ENCODE peak calls at places on chromosomes 12 and 14, in eight cellular contexts. P, V, A, D, T, L, B and I are unnamed samples.

GRCh38 chr12:101501410-101502045 is 26.4 kb downstream of the SPIC start:
- DNase-seq in P (no peak), V (no peak), A (no peak), D (no peak), T (no peak), L (no peak), B (no peak), I (no peak)

GRCh38 chr14:77105118-77105517 is 7.1 kb downstream of the CIPC start:
- DNase-seq in P (no peak), V (no peak), A (no peak), D (no peak), T (peak), L (no peak), B (no peak), I (no peak)

GRCh38 chr12:48454675-48455074 is 17.7 kb upstream of the ANP32D start:
- DNase-seq in P (no peak), V (no peak), A (no peak), D (no peak), T (peak), L (peak), B (no peak), I (no peak)

GRCh38 chr12:53076461-53076860 is 2.7 kb downstream of the SPRYD3 start:
- DNase-seq in P (no peak), V (no peak), A (no peak), D (no peak), T (no peak), L (no peak), B (no peak), I (no peak)

GRCh38 chr12:26226629-26227375 is 31.4 kb downstream of the SSPN start:
- DNase-seq in P (peak), V (peak), A (peak), D (peak), T (peak), L (no peak), B (peak), I (peak)

GRCh38 chr12:95412826-95413311 is 61.1 kb upstream of the METAP2 start:
- DNase-seq in P (no peak), V (no peak), A (no peak), D (no peak), T (no peak), L (no peak), B (no peak), I (no peak)

GRCh38 chr14:75518625-75519024 is 3.6 kb upstream of the BATF start:
- DNase-seq in P (peak), V (no peak), A (no peak), D (no peak), T (peak), L (peak), B (no peak), I (peak)

GRCh38 chr12:563250-563781 is 99.9 kb downstream of the NINJ2 start:
- DNase-seq in P (no peak), V (no peak), A (no peak), D (no peak), T (no peak), L (no peak), B (no peak), I (no peak)

GRCh38 chr12:20376984-20377383 is 8.6 kb downstream of the PDE3A start:
- DNase-seq in P (no peak), V (no peak), A (no peak), D (no peak), T (no peak), L (peak), B (no peak), I (no peak)

GRCh38 chr14:74260525-74261233 is 21.4 kb downstream of the VSX2 start:
- DNase-seq in P (no peak), V (no peak), A (no peak), D (no peak), T (no peak), L (no peak), B (no peak), I (no peak)

GRCh38 chr14:65211341-65211987 is 109.1 kb upstream of the MAX start:
- DNase-seq in P (no peak), V (no peak), A (no peak), D (no peak), T (no peak), L (no peak), B (no peak), I (no peak)

GRCh38 chr12:71594214-71594948 is 69.3 kb downstream of the ZFC3H1 start:
- DNase-seq in P (no peak), V (no peak), A (no peak), D (no peak), T (no peak), L (no peak), B (no peak), I (no peak)

DNA sequence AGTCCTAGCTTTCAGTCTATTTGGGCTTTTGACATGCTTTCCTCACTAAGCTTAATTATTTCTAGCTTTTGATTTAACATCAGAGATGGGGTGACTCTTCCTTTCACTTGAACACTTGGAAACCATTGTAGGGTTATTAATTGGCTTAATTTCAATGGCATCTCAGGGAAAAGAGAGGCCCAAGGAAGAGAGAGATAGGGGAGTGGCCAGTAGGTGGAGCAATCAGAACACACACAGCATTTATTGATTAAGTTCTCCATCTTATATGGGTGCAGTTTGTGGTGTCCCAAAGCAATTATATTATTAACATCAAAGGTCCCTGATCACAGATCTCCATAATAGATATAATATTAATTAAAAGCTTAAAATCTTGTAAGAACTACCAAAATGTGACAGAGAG is 1466.1 kb upstream of the SEL1L start:
- DNase-seq in P (peak), V (no peak), A (no peak), D (no peak), T (peak), L (no peak), B (no peak), I (no peak)
- TF ChIP-seq CTCF in P (peak), V (no peak), A (peak), D (peak), T (peak), L (peak), B (peak), I (no peak)

GRCh38 chr12:2623472-2623871 is 171.3 kb upstream of the FKBP4 start:
- DNase-seq in P (no peak), V (no peak), A (no peak), D (no peak), T (no peak), L (no peak), B (no peak), I (no peak)

GRCh38 chr12:2622460-2622859 is 172.3 kb upstream of the FKBP4 start:
- DNase-seq in P (no peak), V (no peak), A (no peak), D (no peak), T (no peak), L (no peak), B (no peak), I (no peak)

GRCh38 chr12:2627343-2628191 is 167.2 kb upstream of the FKBP4 start:
- DNase-seq in P (no peak), V (no peak), A (no peak), D (no peak), T (no peak), L (peak), B (peak), I (no peak)

GRCh38 chr12:2625267-2625666 is 169.5 kb upstream of the FKBP4 start:
- DNase-seq in P (peak), V (no peak), A (no peak), D (no peak), T (no peak), L (no peak), B (no peak), I (no peak)

GRCh38 chr12:2624543-2625266 is 170.1 kb upstream of the FKBP4 start:
- DNase-seq in P (peak), V (no peak), A (peak), D (no peak), T (peak), L (peak), B (peak), I (no peak)
- TF ChIP-seq CTCF in P (peak), V (no peak), A (peak), D (peak), T (peak), L (peak), B (peak), I (no peak)

DNA sequence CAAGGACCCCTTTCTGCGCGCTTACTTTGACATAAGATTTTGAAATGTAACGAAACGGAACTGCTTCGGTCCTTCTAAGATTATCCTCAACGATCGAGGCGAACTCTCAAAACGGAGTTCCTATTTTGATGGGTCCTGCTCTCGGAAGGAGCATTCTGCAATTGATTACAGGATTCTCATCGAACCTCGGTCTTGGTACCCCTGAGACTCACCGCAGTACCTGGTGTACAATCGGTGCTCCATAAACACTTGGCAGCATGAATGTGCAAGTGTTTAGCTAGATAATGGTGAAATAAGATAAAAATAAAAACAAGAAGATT is 530 bp upstream of the NEMF start:
- DNase-seq in P (no peak), V (no peak), A (no peak), D (no peak), T (no peak), L (no peak), B (no peak), I (no peak)
- TF ChIP-seq CTCF in P (no peak), V (no peak), A (no peak), D (peak), T (no peak), L (peak), B (peak), I (no peak)

GRCh38 chr14:45990252-45990651 is 661.3 kb downstream of the RPL10L start:
- DNase-seq in P (no peak), V (no peak), A (no peak), D (no peak), T (peak), L (peak), B (no peak), I (no peak)
- TF ChIP-seq CTCF in P (peak), V (peak), A (peak), D (peak), T (peak), L (peak), B (peak), I (no peak)

GRCh38 chr12:8770499-8770898 is 51.9 kb upstream of the A2ML1 start:
- DNase-seq in P (no peak), V (no peak), A (no peak), D (no peak), T (no peak), L (no peak), B (no peak), I (no peak)

GRCh38 chr12:8773456-8773855 is 49.0 kb upstream of the A2ML1 start:
- DNase-seq in P (no peak), V (no peak), A (no peak), D (no peak), T (no peak), L (no peak), B (peak), I (no peak)

DNA sequence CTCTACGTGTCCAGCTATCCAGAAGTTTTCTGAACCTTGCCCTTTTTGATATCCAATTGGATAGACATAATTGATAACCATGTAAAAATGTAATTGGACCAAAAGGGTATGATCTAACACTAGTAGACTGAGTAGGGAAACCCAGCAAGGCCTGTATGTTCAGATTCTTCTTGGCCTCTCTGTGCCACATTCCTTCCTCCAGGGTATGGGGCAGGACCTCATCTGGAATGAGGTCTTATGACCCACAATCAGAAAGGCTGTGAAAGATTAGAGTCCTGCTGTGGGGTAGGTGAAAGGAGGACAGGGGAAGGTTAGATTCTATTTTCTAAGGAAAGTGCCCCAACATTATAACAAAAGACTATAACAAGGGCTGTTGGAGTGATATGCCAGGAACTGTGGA is 51.3 kb upstream of the A2ML1 start:
- DNase-seq in P (no peak), V (no peak), A (no peak), D (no peak), T (no peak), L (no peak), B (no peak), I (no peak)
- TF ChIP-seq CTCF in P (no peak), V (no peak), A (no peak), D (no peak), T (no peak), L (no peak), B (no peak), I (no peak)

DNA sequence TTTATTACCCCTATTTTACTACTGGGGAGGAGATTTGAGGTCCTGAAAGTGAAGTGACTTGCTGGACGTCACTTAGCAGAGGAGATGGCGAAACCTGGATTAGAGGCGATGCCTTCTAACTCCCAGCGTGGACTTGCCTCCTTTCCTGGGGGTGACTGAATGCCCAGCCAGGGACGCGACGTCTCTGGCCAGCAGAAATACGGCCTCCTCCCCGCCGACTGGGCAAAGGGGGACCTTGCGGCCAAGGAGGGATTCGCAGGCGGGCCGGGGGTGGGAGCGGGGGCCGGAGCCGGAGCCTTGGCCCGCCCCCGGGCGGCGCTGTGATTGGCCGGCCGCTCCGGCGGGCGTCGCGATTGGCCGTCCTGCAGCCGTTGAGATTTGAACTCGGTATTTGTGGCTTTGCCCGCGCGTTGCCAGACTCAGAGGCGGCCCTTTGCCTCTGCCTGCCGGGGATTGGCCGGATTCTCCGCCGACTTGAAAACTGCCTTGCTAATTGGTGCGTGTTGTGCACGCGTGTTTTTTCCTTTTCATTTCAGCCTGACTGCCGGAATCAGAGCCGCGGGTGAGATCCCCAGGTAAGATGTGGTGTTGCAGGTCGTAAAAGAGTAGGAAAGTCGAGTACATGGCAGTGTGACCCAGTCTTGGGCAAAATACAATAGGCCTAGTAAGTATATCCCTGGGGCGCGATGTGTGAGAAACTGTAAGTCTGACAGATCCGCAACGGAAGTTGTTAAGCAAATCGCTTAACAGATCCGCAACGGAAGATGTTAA is at the start of gene NCAPD2:
- DNase-seq in P (peak), V (peak), A (peak), D (peak), T (peak), L (peak), B (peak), I (peak)
- TF ChIP-seq CTCF in P (no peak), V (peak), A (peak), D (peak), T (peak), L (peak), B (peak), I (no peak)

GRCh38 chr12:107012736-107013425 is 25.9 kb upstream of the MTERF2 start:
- DNase-seq in P (no peak), V (no peak), A (no peak), D (no peak), T (no peak), L (no peak), B (no peak), I (no peak)

GRCh38 chr12:107019546-107019945 is 32.6 kb upstream of the MTERF2 start:
- DNase-seq in P (no peak), V (no peak), A (no peak), D (no peak), T (no peak), L (no peak), B (no peak), I (no peak)

GRCh38 chr12:107011519-107011918 is 24.6 kb upstream of the MTERF2 start:
- DNase-seq in P (no peak), V (no peak), A (no peak), D (no peak), T (no peak), L (no peak), B (no peak), I (no peak)

GRCh38 chr12:107017042-107017441 is 30.1 kb upstream of the MTERF2 start:
- DNase-seq in P (no peak), V (no peak), A (no peak), D (no peak), T (no peak), L (no peak), B (no peak), I (no peak)

GRCh38 chr12:107014050-107014449 is 27.1 kb upstream of the MTERF2 start:
- DNase-seq in P (no peak), V (no peak), A (no peak), D (no peak), T (peak), L (peak), B (no peak), I (no peak)
- TF ChIP-seq CTCF in P (no peak), V (no peak), A (no peak), D (no peak), T (peak), L (peak), B (no peak), I (no peak)

GRCh38 chr12:113239811-113240331 is 18.6 kb downstream of the TPCN1 start:
- DNase-seq in P (no peak), V (peak), A (no peak), D (no peak), T (no peak), L (no peak), B (peak), I (no peak)

GRCh38 chr12:113237748-113238147 is 16.5 kb downstream of the TPCN1 start:
- DNase-seq in P (no peak), V (no peak), A (no peak), D (no peak), T (no peak), L (no peak), B (no peak), I (no peak)

GRCh38 chr12:113238309-113238708 is 17.0 kb downstream of the TPCN1 start:
- DNase-seq in P (no peak), V (peak), A (no peak), D (no peak), T (no peak), L (no peak), B (no peak), I (no peak)

GRCh38 chr12:113240395-113240794 is 19.1 kb downstream of the TPCN1 start:
- DNase-seq in P (no peak), V (no peak), A (no peak), D (no peak), T (no peak), L (peak), B (no peak), I (no peak)

GRCh38 chr12:113239288-113239771 is 18.1 kb downstream of the TPCN1 start:
- DNase-seq in P (no peak), V (peak), A (no peak), D (no peak), T (no peak), L (no peak), B (no peak), I (no peak)
- TF ChIP-seq CTCF in P (no peak), V (no peak), A (no peak), D (no peak), T (no peak), L (no peak), B (no peak), I (no peak)